ENCODE peak calls at places on chromosomes 6 and 20, in six cellular contexts. One of them, this sample, is unnamed.

GRCh38 chr20:32358632-32358882 is 426 bp downstream of the ASXL1 start:
- DNase-seq in cardiac fibroblast: no peak
- DNase-seq in 8988T: no peak
- DNase-seq in stomach: no peak
- DNase-seq in uterus: no peak
- DNase-seq in activated CD4-positive, alpha-beta T cell treated with anti-CD3 and anti-CD28 coated beads, Interleukin-2, amount 50 U/mL, for 4 hours: no peak
- DNase-seq in this sample: no peak

GRCh38 chr6:2911171-2911570 is 8.1 kb upstream of the SERPINB9 start:
- DNase-seq in activated CD4-positive, alpha-beta T cell treated with anti-CD3 and anti-CD28 coated beads, Interleukin-2, amount 50 U/mL, for 4 hours: no peak
- DNase-seq in uterus: no peak
- DNase-seq in stomach: no peak
- DNase-seq in cardiac fibroblast: no peak
- DNase-seq in 8988T: no peak
- DNase-seq in this sample: no peak

GRCh38 chr6:79810153-79810806 is 137.1 kb downstream of the ELOVL4 start:
- DNase-seq in activated CD4-positive, alpha-beta T cell treated with anti-CD3 and anti-CD28 coated beads, Interleukin-2, amount 50 U/mL, for 4 hours: no peak
- DNase-seq in 8988T: no peak
- DNase-seq in stomach: no peak
- DNase-seq in uterus: no peak
- DNase-seq in cardiac fibroblast: no peak
- DNase-seq in this sample: no peak

GRCh38 chr20:19889011-19889953 is 127.9 kb upstream of the NAA20 start:
- DNase-seq in cardiac fibroblast: peak; percentile 86
- DNase-seq in uterus: peak; percentile 60
- DNase-seq in stomach: no peak
- DNase-seq in activated CD4-positive, alpha-beta T cell treated with anti-CD3 and anti-CD28 coated beads, Interleukin-2, amount 50 U/mL, for 4 hours: no peak
- DNase-seq in 8988T: peak; percentile 39
- DNase-seq in this sample: no peak

GRCh38 chr6:1703923-1704322 is 94.2 kb downstream of the FOXC1 start:
- DNase-seq in uterus: no peak
- DNase-seq in cardiac fibroblast: no peak
- DNase-seq in stomach: no peak
- DNase-seq in 8988T: no peak
- DNase-seq in activated CD4-positive, alpha-beta T cell treated with anti-CD3 and anti-CD28 coated beads, Interleukin-2, amount 50 U/mL, for 4 hours: no peak
- DNase-seq in this sample: no peak

GRCh38 chr20:48940170-48940569 is 18.7 kb downstream of the ARFGEF2 start:
- DNase-seq in uterus: no peak
- DNase-seq in activated CD4-positive, alpha-beta T cell treated with anti-CD3 and anti-CD28 coated beads, Interleukin-2, amount 50 U/mL, for 4 hours: no peak
- DNase-seq in 8988T: no peak
- DNase-seq in cardiac fibroblast: no peak
- DNase-seq in stomach: no peak
- DNase-seq in this sample: no peak

GRCh38 chr6:75791881-75792280 is 42.8 kb downstream of the MYO6 start:
- DNase-seq in activated CD4-positive, alpha-beta T cell treated with anti-CD3 and anti-CD28 coated beads, Interleukin-2, amount 50 U/mL, for 4 hours: no peak
- DNase-seq in cardiac fibroblast: peak; percentile 5
- DNase-seq in stomach: no peak
- DNase-seq in 8988T: no peak
- DNase-seq in uterus: no peak
- DNase-seq in this sample: no peak

GRCh38 chr6:105800398-105800797 is 285.7 kb upstream of the PRDM1 start:
- DNase-seq in uterus: no peak
- DNase-seq in cardiac fibroblast: no peak
- DNase-seq in activated CD4-positive, alpha-beta T cell treated with anti-CD3 and anti-CD28 coated beads, Interleukin-2, amount 50 U/mL, for 4 hours: no peak
- DNase-seq in stomach: no peak
- DNase-seq in 8988T: no peak
- DNase-seq in this sample: no peak

This sample was measured in stimulated activated CD8-positive, alpha-beta memory T cell treated with anti-CD3 and anti-CD28 coated beads, Interleukin-7, amount 100 ng/mL, for 4 hours.